ENCODE peak calls at places on chromosomes 5 and 9, in ten cellular contexts. V, N, Z, M, U, W, S, R, O and X are unnamed samples.

GRCh38 chr5:40627708-40628107 is 52.0 kb upstream of the PTGER4 start:
- DNase-seq in V (no peak), N (no peak), Z (no peak), M (no peak), U (no peak), W (no peak), S (no peak), R (no peak), O (no peak), X (no peak)

GRCh38 chr5:73899055-73899454 is 273.1 kb downstream of the ARHGEF28 start:
- DNase-seq in V (no peak), N (no peak), Z (no peak), M (no peak), U (no peak), W (no peak), S (no peak), R (no peak), O (no peak), X (no peak)

GRCh38 chr5:101429241-101429640 is 526.2 kb upstream of the ST8SIA4 start:
- DNase-seq in V (no peak), N (no peak), Z (no peak), M (no peak), U (no peak), W (no peak), S (no peak), R (no peak), O (no peak), X (no peak)

GRCh38 chr5:181151146-181151545 is 3.8 kb downstream of the OR2V2 start:
- DNase-seq in V (peak; percentile 31), N (no peak), Z (no peak), M (no peak), U (no peak), W (no peak), S (no peak), R (no peak), O (no peak), X (peak; percentile 17)

GRCh38 chr9:15824310-15824709 is 271.5 kb downstream of the CCDC171 start:
- DNase-seq in V (peak; percentile 7), N (peak; percentile 44), Z (no peak), M (no peak), U (peak; percentile 13), W (no peak), S (no peak), R (no peak), O (no peak), X (no peak)

GRCh38 chr5:175328176-175328575 is 115.8 kb downstream of the DRD1 start:
- DNase-seq in V (peak; percentile 15), N (no peak), Z (no peak), M (no peak), U (no peak), W (no peak), S (no peak), R (no peak), O (no peak), X (no peak)

GRCh38 chr9:131734165-131734610 is 5.7 kb downstream of the RAPGEF1 start:
- DNase-seq in V (no peak), N (peak; percentile 84), Z (no peak), M (no peak), U (no peak), W (no peak), S (no peak), R (peak; percentile 37), O (no peak), X (no peak)

GRCh38 chr5:101977729-101978345 is 318.2 kb downstream of the SLCO4C1 start:
- DNase-seq in V (peak; percentile 81), N (peak; percentile 76), Z (peak; percentile 50), M (no peak), U (peak; percentile 32), W (no peak), S (no peak), R (no peak), O (no peak), X (peak; percentile 41)

GRCh38 chr5:98977723-98978122 is 48.9 kb upstream of the CHD1 start:
- DNase-seq in V (no peak), N (no peak), Z (no peak), M (no peak), U (peak; percentile 34), W (no peak), S (no peak), R (no peak), O (no peak), X (no peak)

GRCh38 chr9:76692448-76693129 is 71.6 kb upstream of the PCA3 start:
- DNase-seq in V (no peak), N (no peak), Z (no peak), M (no peak), U (no peak), W (no peak), S (no peak), R (no peak), O (no peak), X (no peak)